ENCODE peak calls at places on chromosomes 12 and 14, in four cellular contexts. P is AG04450, J is GM12864, T is progenitor cell of endocrine pancreas. I is an unnamed sample.

GRCh38 chr12:67893003-67893402 is 96.2 kb upstream of the IFNG-AS1 start:
- DNase-seq in J (no peak), T (no peak), P (no peak), I (no peak)

GRCh38 chr14:35653045-35653444 is 119.1 kb downstream of the INSM2 start:
- DNase-seq in T (no peak), P (no peak), J (no peak), I (no peak)

GRCh38 chr12:110718222-110718908 is 24.3 kb downstream of the PPP1CC start:
- DNase-seq in P (no peak), J (no peak), T (no peak), I (no peak)

GRCh38 chr12:122137681-122138080 is 36.3 kb downstream of the IL31 start:
- DNase-seq in P (no peak), T (no peak), J (no peak), I (no peak)

GRCh38 chr12:106901276-106901675 is 54.4 kb upstream of the TMEM263 start:
- DNase-seq in P (no peak), T (no peak), J (no peak), I (no peak)

GRCh38 chr12:122743895-122744525 is 8.6 kb upstream of the DENR start:
- DNase-seq in T (no peak), J (no peak), P (no peak), I (no peak)

GRCh38 chr14:90383731-90384542 is 12.9 kb upstream of the CALM1 start:
- DNase-seq in P (no peak), T (peak), J (no peak), I (peak)

GRCh38 chr12:10362325-10362724 is 27.5 kb downstream of the KLRK1 start:
- DNase-seq in J (no peak), P (no peak), T (no peak), I (no peak)

GRCh38 chr12:71548906-71549305 is 109.3 kb downstream of the LGR5 start:
- DNase-seq in J (no peak), P (no peak), T (no peak), I (no peak)

GRCh38 chr12:53328043-53328435 is 6.6 kb upstream of the AAAS start:
- DNase-seq in T (peak), P (no peak), J (no peak), I (no peak)

GRCh38 chr14:99683619-99684355 is at the start of gene CYP46A1:
- DNase-seq in T (peak), J (peak), P (peak), I (peak)

GRCh38 chr14:64719601-64720000 is 15.4 kb downstream of the PLEKHG3 start:
- DNase-seq in T (no peak), J (no peak), P (no peak), I (no peak)

GRCh38 chr14:64718762-64719161 is 14.5 kb downstream of the PLEKHG3 start:
- DNase-seq in J (no peak), T (no peak), P (no peak), I (no peak)

GRCh38 chr14:64721391-64721791 is 17.2 kb downstream of the PLEKHG3 start:
- DNase-seq in T (no peak), J (no peak), P (no peak), I (no peak)

GRCh38 chr14:64721899-64722298 is 17.7 kb downstream of the PLEKHG3 start:
- DNase-seq in J (no peak), T (no peak), P (no peak), I (no peak)

DNA sequence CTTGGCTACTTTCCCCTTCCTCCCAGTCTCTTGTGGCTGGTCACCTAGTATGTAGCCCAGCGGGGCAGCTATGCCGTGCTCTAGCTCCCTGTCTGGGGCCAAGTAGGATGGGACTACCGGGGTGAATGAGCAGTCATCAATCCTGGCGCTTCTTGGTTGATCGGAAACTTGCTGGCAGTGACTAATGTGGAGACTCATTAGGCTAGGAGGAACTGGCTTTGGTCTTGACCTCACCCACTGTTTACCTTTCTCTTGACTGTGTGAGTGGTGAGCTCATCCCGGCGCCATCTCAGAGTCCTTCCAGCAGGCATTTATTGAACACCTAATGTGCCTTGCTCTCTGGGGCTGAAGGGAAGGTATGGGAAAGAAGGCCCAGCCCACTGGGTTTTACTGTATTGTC is 16.0 kb downstream of the PLEKHG3 start:
- DNase-seq in P (peak), J (no peak), T (no peak), I (no peak)
- TF ChIP-seq CTCF in P (no peak), J (no peak), T (no peak), I (no peak)

GRCh38 chr12:117316336-117316735 is 45.1 kb downstream of the NOS1 start:
- DNase-seq in J (no peak), T (no peak), P (no peak), I (no peak)
- TF ChIP-seq CTCF in J (no peak), T (no peak), P (no peak), I (no peak)

GRCh38 chr14:61470261-61470953 is 149.0 kb downstream of the PRKCH start:
- DNase-seq in P (peak), T (no peak), J (no peak), I (no peak)
- TF ChIP-seq CTCF in P (peak), T (no peak), J (peak), I (no peak)

GRCh38 chr14:69259531-69260245 is at the start of gene GALNT16:
- DNase-seq in J (no peak), P (no peak), T (peak), I (peak)
- TF ChIP-seq CTCF in J (no peak), P (peak), T (peak), I (peak)

GRCh38 chr12:46825526-46826414 is at the start of gene SLC38A4:
- DNase-seq in J (no peak), T (peak), P (no peak), I (no peak)
- TF ChIP-seq CTCF in J (no peak), T (peak), P (peak), I (no peak)

GRCh38 chr12:39145175-39145999 is 240.0 kb upstream of the CPNE8 start:
- DNase-seq in P (no peak), J (no peak), T (peak), I (peak)
- TF ChIP-seq CTCF in P (no peak), J (no peak), T (peak), I (peak)

GRCh38 chr12:57782243-57782607 is 362 bp upstream of the TSFM start:
- DNase-seq in J (no peak), P (no peak), T (no peak), I (no peak)

GRCh38 chr12:57781801-57782200 is 786 bp upstream of the TSFM start:
- DNase-seq in J (no peak), P (no peak), T (no peak), I (no peak)

GRCh38 chr12:57783861-57784260 is 1.3 kb downstream of the TSFM start:
- DNase-seq in J (no peak), P (no peak), T (no peak), I (no peak)

GRCh38 chr12:57783466-57783801 is 847 bp downstream of the TSFM start:
- DNase-seq in T (no peak), J (no peak), P (no peak), I (no peak)

GRCh38 chr12:57782608-57783465 is at the start of gene TSFM:
- DNase-seq in T (peak), J (peak), P (peak), I (peak)
- TF ChIP-seq CTCF in T (peak), J (peak), P (peak), I (peak)

I was measured in GM13977.